ENCODE peak calls at places on chromosome 12, in four cellular contexts. N is endodermal cell, Q is cardiac muscle cell, C is adipocyte. F is an unnamed sample. For H3K27me3, the result is how much of the 10 kb centered on the place peaks cover.

GRCh38 chr12:103308396-103308795 is 187.4 kb downstream of the C12orf42 start:
- DNase-seq in N (no peak), Q (no peak), C (no peak), F (no peak)

GRCh38 chr12:106345739-106346138 is 11.8 kb upstream of the POLR3B start:
- DNase-seq in N (peak), Q (peak), C (no peak), F (peak)

GRCh38 chr12:40104461-40105264 is 1.2 kb downstream of the SLC2A13 start:
- DNase-seq in N (no peak), Q (peak), C (no peak), F (no peak)

GRCh38 chr12:124527861-124528561 is 39.4 kb downstream of the NCOR2 start:
- DNase-seq in N (peak), Q (no peak), C (no peak), F (no peak)

GRCh38 chr12:99772274-99772673 is 124.7 kb downstream of the GARIN6 start:
- DNase-seq in N (no peak), Q (peak), C (peak), F (no peak)

GRCh38 chr12:113261847-113262470 is 40.7 kb downstream of the TPCN1 start:
- DNase-seq in N (no peak), Q (peak), C (peak), F (no peak)

GRCh38 chr12:115930336-115930735 is 347.2 kb downstream of the MED13L start:
- DNase-seq in N (peak), Q (no peak), C (no peak), F (no peak)

GRCh38 chr12:65387396-65387795 is 108.9 kb downstream of the MSRB3 start:
- DNase-seq in N (no peak), Q (no peak), C (no peak), F (no peak)

GRCh38 chr12:124520258-124520657 is 47.2 kb downstream of the NCOR2 start:
- DNase-seq in N (no peak), Q (peak), C (no peak), F (no peak)

GRCh38 chr12:119679490-119679889 is 11.6 kb downstream of the PRKAB1 start:
- DNase-seq in N (peak), Q (no peak), C (no peak), F (no peak)

GRCh38 chr12:41724216-41724615 is 420.5 kb downstream of the GXYLT1 start:
- DNase-seq in N (no peak), Q (no peak), C (no peak), F (no peak)

GRCh38 chr12:2456813-2457186 is 338.0 kb upstream of the FKBP4 start:
- DNase-seq in N (no peak), Q (no peak), C (no peak), F (no peak)

GRCh38 chr12:60107992-60108391 is 512.2 kb downstream of the SLC16A7 start:
- DNase-seq in N (no peak), Q (no peak), C (no peak), F (no peak)

DNA sequence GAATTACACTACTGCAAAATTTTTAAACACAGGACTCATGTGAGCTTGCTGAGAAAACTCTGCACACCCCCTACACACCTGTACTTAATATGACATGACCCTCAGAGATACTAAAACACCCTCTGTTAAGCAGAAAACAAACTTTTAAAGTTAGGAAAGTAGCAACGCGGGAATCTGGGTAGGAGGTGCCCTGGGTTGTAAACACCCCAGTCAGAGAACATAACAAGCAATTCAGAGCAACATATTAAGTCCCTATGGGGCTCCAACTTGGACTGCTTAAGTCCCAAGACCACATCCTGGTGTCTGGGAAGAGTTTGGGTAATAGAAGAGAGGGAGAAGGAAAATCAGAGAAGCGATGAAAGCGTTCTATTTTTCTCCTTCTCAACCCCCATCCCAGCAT is 1.2 kb downstream of the ATF7 start:
- DNase-seq in N (no peak), Q (peak), C (peak), F (no peak)
- H3K27me3 ChIP-seq in N (under half), Q (under half), C (under half), F (under half)

DNA sequence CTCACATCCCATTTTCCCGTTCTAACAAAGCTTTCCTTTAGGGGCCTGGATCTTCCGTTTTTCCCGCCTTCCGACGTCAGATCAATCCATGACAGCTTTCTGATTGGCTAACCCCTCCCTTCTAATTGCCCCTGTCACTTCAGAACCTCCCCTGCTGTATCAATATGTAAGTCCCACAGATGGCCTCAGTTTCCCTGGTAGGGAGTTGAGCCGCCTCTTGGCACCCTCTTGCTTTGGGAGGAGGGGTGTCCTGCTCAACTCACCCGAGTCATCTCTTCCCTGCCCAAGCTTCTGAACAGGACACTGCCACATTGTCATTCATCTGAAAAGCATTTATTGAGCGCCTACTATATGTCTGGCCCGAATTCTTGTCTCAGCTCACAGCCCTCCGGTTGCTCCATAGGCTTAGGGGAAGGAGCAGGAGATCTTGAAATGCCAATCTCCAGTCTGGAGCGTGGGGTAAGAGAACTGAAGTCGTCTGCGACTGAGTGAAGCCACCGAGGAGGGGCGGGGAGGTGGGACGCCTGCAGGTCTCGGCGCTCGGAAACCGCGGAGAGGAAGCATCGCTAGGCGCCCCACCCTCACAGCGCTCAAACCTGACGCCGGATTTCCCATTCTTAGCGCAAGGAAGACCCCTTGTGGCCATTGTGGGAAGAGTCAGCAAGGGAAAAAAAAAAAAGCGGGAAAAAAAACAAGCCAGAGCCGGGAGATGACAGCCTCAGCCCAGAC is 28.0 kb upstream of the SMUG1 start:
- DNase-seq in N (peak), Q (peak), C (peak), F (peak)
- H3K4me3 ChIP-seq in N (peak), Q (peak), C (peak), F (peak)

GRCh38 chr12:54032220-54032619 is 630 bp upstream of the HOXC5 start:
- DNase-seq in N (peak), Q (no peak), C (no peak), F (no peak)

GRCh38 chr12:54033106-54033979 is 493 bp downstream of the HOXC5 start:
- DNase-seq in N (peak), Q (no peak), C (no peak), F (no peak)

GRCh38 chr12:54033980-54034783 is 1.3 kb downstream of the HOXC5 start:
- DNase-seq in N (peak), Q (no peak), C (peak), F (no peak)

GRCh38 chr12:54030889-54031860 is 1.7 kb upstream of the HOXC5 start:
- DNase-seq in N (peak), Q (peak), C (peak), F (no peak)

GRCh38 chr12:54032627-54033100 is at the start of gene HOXC5:
- DNase-seq in N (peak), Q (peak), C (peak), F (peak)
- H3K27me3 ChIP-seq in N (half or more), Q (half or more), C (under half), F (half or more)

GRCh38 chr12:56001446-56002100 is 4.5 kb downstream of the SUOX start:
- DNase-seq in N (no peak), Q (no peak), C (no peak), F (no peak)
- H3K4me3 ChIP-seq in N (peak), Q (no peak), C (no peak), F (no peak)